ENCODE peak calls at places on chromosomes 6 and 20, in four cellular contexts. T is AG04450, W is fibroblast of mammary gland, Q is NB4. R is an unnamed sample.

GRCh38 chr6:133456934-133457333 is 215.8 kb downstream of the EYA4 start:
- DNase-seq in Q (no peak), T (no peak), W (no peak), R (no peak)

GRCh38 chr6:119210596-119210995 is 132.1 kb upstream of the FAM184A start:
- DNase-seq in T (no peak), W (no peak), Q (no peak), R (no peak)

GRCh38 chr20:60224914-60225313 is 266.7 kb downstream of the CDH26 start:
- DNase-seq in T (no peak), W (peak; percentile 41), Q (peak; percentile 38), R (no peak)

GRCh38 chr6:126797981-126798380 is 320.5 kb upstream of the RSPO3 start:
- DNase-seq in W (peak; percentile 55), Q (no peak), T (no peak), R (no peak)

GRCh38 chr6:20744911-20745557 is 210.8 kb downstream of the CDKAL1 start:
- DNase-seq in W (no peak), Q (no peak), T (no peak), R (no peak)

GRCh38 chr6:39484276-39484675 is 161.8 kb upstream of the KCNK16 start:
- DNase-seq in Q (no peak), W (no peak), T (no peak), R (no peak)

GRCh38 chr6:34202329-34203201 is 34.1 kb upstream of the HMGA1 start:
- DNase-seq in T (no peak), W (no peak), Q (no peak), R (no peak)

GRCh38 chr6:88164061-88164460 is 2.1 kb downstream of the CNR1 start:
- DNase-seq in W (no peak), Q (no peak), T (no peak), R (no peak)

GRCh38 chr6:148559848-148560433 is 186.9 kb upstream of the UST start:
- DNase-seq in T (peak; percentile 50), Q (peak; percentile 66), W (peak; percentile 62), R (no peak)

GRCh38 chr6:28207244-28208179 is 17.6 kb upstream of the ZSCAN9 start:
- DNase-seq in Q (peak; percentile 67), T (no peak), W (peak; percentile 28), R (no peak)

GRCh38 chr6:47016236-47016635 is 25.9 kb downstream of the ADGRF1 start:
- DNase-seq in Q (no peak), W (no peak), T (no peak), R (no peak)

GRCh38 chr20:24694727-24695528 is 225.5 kb downstream of the SYNDIG1 start:
- DNase-seq in W (no peak), Q (no peak), T (no peak), R (no peak)

GRCh38 chr6:46263709-46264091 is 92.9 kb upstream of the ENPP5 start:
- DNase-seq in W (peak; percentile 96), Q (no peak), T (no peak), R (peak; percentile 12)

GRCh38 chr6:31610891-31611425 is 4.1 kb upstream of the AIF1 start:
- DNase-seq in Q (no peak), W (peak; percentile 38), T (no peak), R (no peak)

GRCh38 chr6:106967936-106968555 is 6.5 kb downstream of the CD24 start:
- DNase-seq in T (no peak), W (no peak), Q (no peak), R (no peak)

GRCh38 chr6:108872001-108872974 is 24.1 kb downstream of the ARMC2 start:
- DNase-seq in Q (no peak), T (no peak), W (no peak), R (no peak)

GRCh38 chr20:32083469-32083868 is 26.0 kb upstream of the TM9SF4 start:
- DNase-seq in T (no peak), Q (no peak), W (no peak), R (no peak)

GRCh38 chr6:111997078-111997862 is 56.6 kb upstream of the CCN6 start:
- DNase-seq in Q (peak; percentile 87), T (peak; percentile 48), W (peak; percentile 85), R (no peak)

GRCh38 chr6:144286503-144287393 is 1.6 kb downstream of the UTRN start:
- DNase-seq in W (peak; percentile 93), T (peak; percentile 83), Q (peak; percentile 82), R (peak; percentile 59)

GRCh38 chr6:160160450-160160849 is 38.8 kb downstream of the SLC22A1 start:
- DNase-seq in T (no peak), Q (no peak), W (no peak), R (no peak)

GRCh38 chr20:63071541-63072181 is 64.9 kb upstream of the BHLHE23 start:
- DNase-seq in Q (no peak), T (peak; percentile 15), W (peak; percentile 86), R (peak; percentile 7)

GRCh38 chr6:24245275-24245674 is 112.6 kb downstream of the DCDC2 start:
- DNase-seq in W (no peak), T (no peak), Q (no peak), R (no peak)

GRCh38 chr6:144657691-144658090 is 372.6 kb downstream of the UTRN start:
- DNase-seq in T (no peak), W (no peak), Q (no peak), R (no peak)

GRCh38 chr20:46305331-46305972 is 2.8 kb downstream of the CDH22 start:
- DNase-seq in W (no peak), T (no peak), Q (no peak), R (no peak)

GRCh38 chr6:166310634-166311033 is 2.4 kb upstream of the PRR18 start:
- DNase-seq in T (no peak), W (no peak), Q (no peak), R (no peak)

GRCh38 chr6:166307981-166308768 is at the start of gene PRR18:
- DNase-seq in T (no peak), Q (no peak), W (no peak), R (no peak)

GRCh38 chr6:166307082-166307980 is 861 bp downstream of the PRR18 start:
- DNase-seq in W (peak; percentile 4), T (no peak), Q (no peak), R (no peak)

GRCh38 chr6:166309977-166310376 is 1.8 kb upstream of the PRR18 start:
- DNase-seq in T (no peak), W (no peak), Q (no peak), R (no peak)

DNA sequence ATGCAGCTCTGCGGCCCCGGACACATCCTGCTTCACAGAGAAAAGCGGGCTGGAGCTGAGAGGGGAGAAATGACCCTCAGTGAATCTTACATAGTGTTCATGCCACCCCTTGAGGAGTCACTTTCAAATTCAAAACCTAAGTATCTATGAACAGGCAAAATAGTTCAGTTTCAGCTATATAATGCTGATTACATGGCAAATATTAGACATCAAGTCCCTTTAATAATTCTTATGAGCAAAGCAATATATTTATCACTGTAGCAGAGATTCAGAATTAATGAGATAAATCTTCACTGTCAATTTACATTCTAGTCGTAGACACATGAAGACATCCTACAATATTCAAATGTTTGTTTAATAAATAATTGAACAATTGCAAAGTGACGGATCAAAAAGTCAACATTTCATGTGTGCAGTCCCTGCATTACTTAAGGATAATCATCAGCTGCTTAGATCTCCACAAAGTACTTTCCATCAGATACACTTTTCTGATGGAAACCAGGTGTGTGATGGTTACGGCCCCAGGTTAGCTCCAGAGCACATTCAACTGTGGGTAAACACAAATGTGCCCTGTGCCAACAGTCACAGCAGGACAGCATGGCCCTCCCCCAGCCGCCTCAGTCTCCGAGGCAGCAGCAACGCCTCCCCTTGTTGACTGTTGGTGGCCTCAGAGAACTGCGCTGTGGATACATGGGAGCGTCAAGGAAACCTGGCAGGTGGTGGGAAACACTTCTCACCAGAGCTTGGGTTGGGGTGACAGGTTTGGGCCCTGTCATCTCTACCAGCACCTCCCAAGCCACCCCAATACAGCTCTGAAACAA is 787 bp upstream of the PRR18 start:
- DNase-seq in Q (no peak), W (no peak), T (no peak), R (no peak)
- TF ChIP-seq CTCF in Q (no peak), W (no peak), T (no peak), R (no peak)

GRCh38 chr20:50810842-50811241 is 16.0 kb downstream of the BCAS4 start:
- DNase-seq in W (no peak), T (no peak), Q (no peak), R (no peak)
- H3K4me3 ChIP-seq in W (no peak overlapping the region), T (no peak overlapping the region), Q (no peak overlapping the region), R (no peak overlapping the region)

DNA sequence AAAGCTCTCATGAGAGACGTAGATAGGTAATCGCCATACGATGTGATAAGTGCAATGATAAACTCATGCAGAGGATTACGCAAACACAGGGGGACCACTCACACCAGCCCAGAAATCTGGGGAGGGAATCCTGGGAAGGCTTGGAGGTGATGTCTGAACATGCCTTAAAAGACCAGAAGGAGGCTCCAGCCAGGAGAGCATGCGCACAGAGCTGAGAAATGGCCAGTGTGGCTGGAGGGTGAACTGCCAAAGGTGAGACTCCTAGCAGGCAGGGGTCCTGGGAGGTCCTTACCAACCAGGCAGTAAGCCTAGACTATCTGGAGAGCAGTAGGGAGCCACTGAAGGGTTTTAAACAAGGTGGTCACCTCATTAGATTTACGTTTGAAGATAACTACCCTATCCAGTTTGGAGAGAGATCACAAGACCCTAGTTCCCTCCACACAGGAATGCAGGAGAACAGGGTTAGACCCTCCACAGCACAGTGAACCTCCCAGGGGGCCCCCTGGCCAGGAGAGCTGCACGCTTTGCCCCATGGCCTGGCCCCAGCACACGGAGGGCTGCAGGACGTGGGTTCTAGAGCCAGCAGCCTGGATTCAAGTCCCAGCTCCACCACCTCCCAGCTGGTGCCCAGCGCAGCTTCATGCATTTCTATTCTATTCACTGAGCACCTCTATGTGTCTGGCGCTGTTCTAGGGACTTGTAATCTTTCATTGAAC is 13.1 kb downstream of the MDFI start:
- DNase-seq in Q (no peak), W (no peak), T (no peak), R (no peak)
- TF ChIP-seq CTCF in Q (no peak), W (no peak), T (no peak), R (no peak)

GRCh38 chr6:140017470-140017869 is 643.0 kb upstream of the CITED2 start:
- DNase-seq in W (no peak), T (no peak), Q (no peak), R (no peak)

GRCh38 chr6:140007525-140007924 is 633.1 kb upstream of the CITED2 start:
- DNase-seq in Q (no peak), T (no peak), W (no peak), R (no peak)

GRCh38 chr6:140012146-140012545 is 637.7 kb upstream of the CITED2 start:
- DNase-seq in Q (peak; percentile 43), T (no peak), W (no peak), R (no peak)

GRCh38 chr6:140009286-140009685 is 634.8 kb upstream of the CITED2 start:
- DNase-seq in W (no peak), Q (no peak), T (no peak), R (no peak)

GRCh38 chr6:140011537-140011936 is 637.1 kb upstream of the CITED2 start:
- DNase-seq in W (no peak), T (no peak), Q (no peak), R (no peak)
- H3K4me3 ChIP-seq in W (no peak overlapping the region), T (no peak overlapping the region), Q (no peak overlapping the region), R (no peak overlapping the region)

GRCh38 chr6:2768125-2768524 is 2.9 kb downstream of the WRNIP1 start:
- DNase-seq in W (no peak), Q (no peak), T (no peak), R (no peak)

GRCh38 chr6:2766767-2767314 is 1.6 kb downstream of the WRNIP1 start:
- DNase-seq in T (no peak), W (no peak), Q (no peak), R (no peak)

GRCh38 chr6:2765896-2766766 is 938 bp downstream of the WRNIP1 start:
- DNase-seq in Q (peak; percentile 67), W (no peak), T (no peak), R (no peak)

GRCh38 chr6:2768696-2769095 is 3.5 kb downstream of the WRNIP1 start:
- DNase-seq in Q (no peak), T (no peak), W (no peak), R (no peak)

GRCh38 chr6:2767327-2767985 is 2.3 kb downstream of the WRNIP1 start:
- DNase-seq in T (no peak), W (no peak), Q (no peak), R (no peak)
- TF ChIP-seq CTCF in T (no peak), W (no peak), Q (no peak), R (no peak)